ENCODE peak calls at places on chromosomes 1 and 21, in eight cellular contexts. S is SK-MEL-5; J is activated effector memory CD4-positive, alpha-beta T cell treated with anti-CD3 and anti-CD28 coated beads, Interleukin-2, amount 50 U/mL, for 16 hours; R is mesothelial cell of epicardium; V is HS-27A; X is astrocyte of the cerebellum; Z is fibroblast of mammary gland; H is activated B cell treated with CpG ODN at 0.5 μM for 24 hours. O is an unnamed sample.
A peak's percentile ranks its signal among the peaks of the same experiment; 100 is the strongest.

GRCh38 chr1:117096871-117097842 is 24.4 kb downstream of the TRIM45 start:
- DNase-seq in S (no peak), V (no peak), X (no peak), J (no peak), H (no peak), Z (peak; percentile 27), R (no peak), O (no peak)

GRCh38 chr1:219676012-219676770 is 63.3 kb upstream of the ZC3H11B start:
- DNase-seq in S (no peak), J (no peak), X (peak; percentile 90), R (no peak), V (no peak), H (no peak), Z (peak; percentile 49), O (no peak)

GRCh38 chr1:29793653-29794348 is 557.5 kb downstream of the PTPRU start:
- DNase-seq in J (no peak), V (no peak), R (no peak), Z (no peak), H (no peak), S (no peak), X (no peak), O (no peak)

GRCh38 chr21:37450385-37451044 is 83.9 kb downstream of the DYRK1A start:
- DNase-seq in S (no peak), V (peak; percentile 30), J (no peak), R (no peak), Z (peak; percentile 44), H (no peak), X (no peak), O (no peak)

GRCh38 chr21:38811257-38811656 is 5.5 kb downstream of the ETS2 start:
- DNase-seq in X (peak; percentile 85), R (no peak), V (peak; percentile 91), S (no peak), Z (peak; percentile 99), J (no peak), H (no peak), O (no peak)

GRCh38 chr1:56525463-56526155 is 53.8 kb downstream of the PLPP3 start:
- DNase-seq in V (no peak), R (no peak), X (no peak), H (peak; percentile 27), J (no peak), S (peak; percentile 86), Z (peak; percentile 75), O (no peak)

GRCh38 chr1:183989078-183989577 is 48.4 kb downstream of the COLGALT2 start:
- DNase-seq in H (no peak), R (no peak), S (no peak), V (no peak), Z (peak; percentile 92), X (no peak), J (no peak), O (no peak)

GRCh38 chr1:202165267-202165941 is 5.0 kb upstream of the PTPN7 start:
- DNase-seq in H (no peak), Z (no peak), S (no peak), J (peak; percentile 84), R (no peak), X (no peak), V (no peak), O (no peak)

GRCh38 chr1:35855016-35855700 is 27.9 kb upstream of the AGO1 start:
- DNase-seq in Z (no peak), V (no peak), X (no peak), S (no peak), R (no peak), H (no peak), J (no peak), O (no peak)

GRCh38 chr1:212423879-212424278 is 8.8 kb upstream of the NENF start:
- DNase-seq in S (no peak), H (no peak), V (no peak), J (no peak), X (no peak), Z (no peak), R (no peak), O (no peak)

GRCh38 chr1:173258484-173259264 is 51.5 kb upstream of the TNFSF4 start:
- DNase-seq in Z (no peak), S (no peak), J (no peak), R (no peak), V (no peak), X (no peak), H (no peak), O (no peak)

O was measured in NCI-H2227 treated with DMSO at 0.1 percent for 48 hours.